ENCODE peak calls at places on chromosomes 2 and 18, in seven cellular contexts. G is body of pancreas, S is upper lobe of right lung, Y is uterus, L is A549, X is stomach, B is HCT116. I is an unnamed sample. For H3K4me1, the result is how much of the 10 kb centered on the place peaks cover.

GRCh38 chr2:239140346-239141020 is 260.3 kb downstream of the HDAC4 start:
- DNase-seq in G (no peak), S (no peak), Y (no peak), L (no peak), X (no peak), B (no peak), I (no peak)

GRCh38 chr2:164205347-164205746 is 415.9 kb downstream of the GRB14 start:
- DNase-seq in G (no peak), S (no peak), Y (no peak), L (no peak), X (no peak), B (no peak), I (no peak)

GRCh38 chr2:55148269-55148668 is 83.8 kb downstream of the CLHC1 start:
- DNase-seq in G (no peak), S (no peak), Y (no peak), L (no peak), X (no peak), B (no peak), I (no peak)

GRCh38 chr18:53603281-53603680 is 621.2 kb downstream of the MBD2 start:
- DNase-seq in G (no peak), S (no peak), Y (no peak), L (no peak), X (no peak), B (no peak), I (no peak)

GRCh38 chr18:79598046-79598884 is 81.3 kb upstream of the CTDP1 start:
- DNase-seq in G (no peak), S (peak), Y (peak), L (no peak), X (no peak), B (no peak), I (peak)

GRCh38 chr2:128565441-128565840 is 246.8 kb upstream of the HS6ST1 start:
- DNase-seq in G (no peak), S (peak), Y (no peak), L (no peak), X (no peak), B (no peak), I (no peak)

GRCh38 chr2:101559576-101559975 is 84.7 kb upstream of the RFX8 start:
- DNase-seq in G (no peak), S (no peak), Y (peak), L (no peak), X (no peak), B (no peak), I (no peak)

GRCh38 chr2:42141687-42142475 is 27.3 kb upstream of the EML4 start:
- DNase-seq in G (peak), S (peak), Y (peak), L (peak), X (peak), B (no peak), I (peak)

GRCh38 chr18:61742555-61743429 is 150.0 kb downstream of the RNF152 start:
- DNase-seq in G (peak), S (no peak), Y (peak), L (no peak), X (no peak), B (no peak), I (no peak)

DNA sequence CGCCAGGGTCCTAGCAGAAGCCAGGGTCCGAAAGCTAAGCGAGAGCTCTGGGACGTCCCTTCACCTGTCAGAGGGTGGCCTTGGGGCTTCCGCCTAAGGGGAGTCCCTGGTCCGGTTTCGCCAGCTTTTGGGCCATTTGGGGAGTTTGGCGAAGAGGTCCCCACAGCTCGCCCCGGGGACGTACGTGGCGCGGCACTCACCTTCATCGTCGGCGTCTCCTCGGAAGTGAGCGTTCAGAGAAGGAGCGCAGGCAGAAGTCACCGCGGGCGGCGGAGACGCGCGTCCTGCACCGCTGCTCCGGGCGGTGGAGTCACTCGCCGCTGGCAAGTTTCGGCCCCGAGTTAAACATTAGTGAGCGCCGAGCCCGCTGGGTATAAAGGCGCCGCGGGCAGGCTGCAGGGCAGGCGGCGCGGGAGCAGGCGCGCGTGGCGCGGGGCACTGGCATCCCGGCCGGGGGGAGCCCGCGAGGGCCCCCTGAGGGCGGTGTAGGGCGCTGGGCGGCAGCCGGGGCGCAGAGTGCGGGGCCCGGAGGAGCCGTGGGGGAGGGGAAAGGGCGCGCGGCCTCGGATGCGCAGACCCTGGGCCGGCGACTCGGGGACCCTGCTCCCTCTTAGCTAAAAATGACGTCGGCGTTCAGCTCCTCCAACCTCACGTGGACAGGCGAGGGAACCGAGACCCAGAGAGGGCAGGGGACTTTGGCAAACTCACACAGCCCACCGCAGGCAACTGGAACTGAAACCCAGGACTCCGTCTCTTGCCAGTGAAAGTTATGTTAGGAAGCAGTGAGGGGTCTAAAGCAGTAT is at the start of gene DPP4:
- DNase-seq in G (peak), S (peak), Y (peak), L (peak), X (peak), B (no peak), I (peak)
- H3K4me3 ChIP-seq in G (peak), S (peak), Y (peak), L (peak), X (peak), B (peak), I (peak)

DNA sequence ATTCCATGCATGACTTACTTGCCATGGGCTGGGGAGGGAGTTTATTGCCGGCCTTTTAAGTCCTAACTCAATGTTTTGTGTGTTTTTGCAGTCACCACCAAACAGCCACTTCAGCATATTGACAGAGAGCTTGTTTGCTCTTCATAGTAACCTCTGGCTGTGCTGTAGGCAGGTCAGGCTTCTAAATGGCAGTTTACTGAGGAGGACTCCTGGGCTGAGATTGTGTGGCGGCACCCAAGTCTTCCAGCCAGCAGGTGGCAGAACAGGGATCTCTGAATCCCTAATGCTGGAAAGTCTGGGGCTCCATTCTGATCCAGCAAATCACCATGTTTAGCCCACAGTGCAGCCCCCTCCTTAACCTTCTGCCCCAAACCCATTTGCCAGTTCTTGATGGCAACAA is 121.2 kb downstream of the CAPN13 start:
- DNase-seq in G (no peak), S (no peak), Y (no peak), L (no peak), X (no peak), B (no peak), I (no peak)
- TF ChIP-seq CTCF in G (no peak), S (peak), Y (no peak), L (peak), X (no peak), B (peak), I (no peak)

GRCh38 chr2:47636176-47636575 is 146.8 kb upstream of the MSH6 start:
- DNase-seq in G (no peak), S (no peak), Y (no peak), L (no peak), X (no peak), B (no peak), I (no peak)
- H3K4me1 ChIP-seq in G (under half), S (under half), Y (under half), L (under half), X (under half), B (under half), I (under half)

GRCh38 chr2:109611467-109612095 is 2.2 kb downstream of the SEPTIN10 start:
- DNase-seq in G (no peak), S (no peak), Y (no peak), L (no peak), X (no peak), B (no peak), I (no peak)
- H3K4me3 ChIP-seq in G (no peak), S (peak), Y (no peak), L (peak), X (no peak), B (peak), I (no peak)

GRCh38 chr18:68660355-68661183 is 54.3 kb downstream of the TMX3 start:
- DNase-seq in G (no peak), S (no peak), Y (no peak), L (peak), X (no peak), B (peak), I (no peak)
- TF ChIP-seq CTCF in G (peak), S (peak), Y (peak), L (peak), X (no peak), B (peak), I (peak)

DNA sequence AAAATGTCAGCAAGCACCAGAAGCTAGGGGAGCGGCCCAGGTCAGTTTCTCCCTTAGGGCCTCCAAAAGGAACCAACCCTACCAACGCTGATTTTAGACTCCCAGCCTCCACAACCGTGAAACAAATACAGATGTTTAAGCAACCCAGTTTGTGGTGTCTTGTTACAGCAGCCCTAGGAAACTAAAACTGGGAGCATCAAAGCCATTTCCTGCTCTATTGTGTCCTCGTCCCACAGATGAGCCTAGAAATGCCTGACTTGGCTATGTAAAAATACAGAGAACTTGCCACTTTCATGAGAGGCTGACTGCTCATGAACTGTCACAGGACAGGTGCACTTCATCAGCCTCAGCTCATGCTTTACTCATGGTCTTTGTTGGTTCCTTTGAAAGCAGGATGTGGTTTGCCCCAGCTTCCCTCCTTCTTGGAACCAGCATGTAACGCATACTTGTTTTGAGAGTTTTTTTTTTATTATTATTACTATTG is 97.6 kb upstream of the SLC39A10 start:
- DNase-seq in G (no peak), S (no peak), Y (no peak), L (no peak), X (no peak), B (no peak), I (no peak)
- H3K4me1 ChIP-seq in G (under half), S (under half), Y (under half), L (half or more), X (under half), B (under half), I (under half)

DNA sequence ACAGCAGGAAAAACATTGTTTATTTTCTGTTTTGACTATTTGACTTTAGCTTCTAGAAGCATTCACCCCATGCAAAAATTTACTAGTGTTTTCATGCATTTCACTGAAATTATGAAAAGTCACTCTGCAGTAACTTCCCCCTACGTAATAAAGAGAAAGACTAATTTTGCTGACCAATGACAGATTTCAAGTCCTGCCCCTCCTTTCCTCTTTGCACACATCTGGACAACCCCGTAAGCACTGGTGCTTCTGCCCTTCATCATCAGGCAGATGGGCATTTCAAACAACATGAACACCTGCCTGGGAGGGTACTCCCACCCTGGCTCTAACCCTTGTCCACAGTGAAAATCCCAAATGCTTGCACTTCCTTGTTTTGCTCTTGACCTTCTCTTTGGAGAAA is 815.0 kb upstream of the ID2 start:
- DNase-seq in G (no peak), S (no peak), Y (no peak), L (no peak), X (no peak), B (no peak), I (no peak)
- H3K4me3 ChIP-seq in G (no peak), S (no peak), Y (no peak), L (no peak), X (no peak), B (no peak), I (no peak)

DNA sequence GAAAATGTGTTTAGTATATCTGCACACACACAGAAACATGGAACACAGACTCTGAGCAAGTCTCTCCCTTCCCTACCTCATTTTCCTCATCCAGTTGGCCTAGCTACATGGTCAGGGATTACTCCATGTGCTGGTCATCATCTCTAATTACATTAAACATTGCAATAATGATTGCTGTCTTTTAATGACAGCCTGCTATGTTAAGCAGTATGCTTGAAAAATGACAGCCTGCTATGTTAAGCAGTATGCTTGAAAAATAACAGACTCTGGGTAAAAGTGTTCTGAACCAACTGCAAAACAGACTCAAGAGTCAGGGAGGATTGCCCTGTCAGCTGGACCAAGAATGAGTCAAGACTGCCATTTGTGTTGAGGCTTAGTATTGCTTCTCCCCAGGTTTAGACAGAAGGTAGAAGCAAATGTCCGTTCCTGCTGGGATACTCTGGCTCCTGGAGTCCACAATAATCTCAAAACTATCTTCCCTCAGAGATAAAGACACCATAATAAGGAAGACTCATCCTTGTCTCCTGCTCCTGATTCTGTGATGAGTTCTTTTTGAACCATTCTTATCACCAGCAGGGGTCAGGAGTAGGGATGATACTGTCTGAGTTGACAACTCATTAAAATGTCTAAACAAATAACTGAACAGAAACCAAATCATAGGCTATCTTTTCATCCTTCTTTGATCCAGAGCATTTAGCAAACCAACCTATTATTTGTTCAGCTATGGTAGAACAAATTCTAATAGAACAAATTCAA is 57.7 kb downstream of the CCDC93 start:
- DNase-seq in G (no peak), S (no peak), Y (no peak), L (no peak), X (no peak), B (no peak), I (no peak)
- TF ChIP-seq CTCF in G (no peak), S (no peak), Y (no peak), L (peak), X (no peak), B (peak), I (no peak)